ENCODE peak calls at places on chromosome 12, in four cellular contexts. H, S, D and G are unnamed samples.
A peak's percentile ranks its signal among the peaks of the same experiment; 100 is the strongest.

GRCh38 chr12:111046896-111047295 is 126.5 kb upstream of the MYL2 start:
- DNase-seq in H (no peak), S (no peak), D (no peak), G (no peak)

GRCh38 chr12:52647601-52648000 is 4.4 kb downstream of the KRT2 start:
- DNase-seq in H (no peak), D (no peak), S (no peak), G (no peak)

GRCh38 chr12:24997970-24998582 is 49.2 kb upstream of the BCAT1 start:
- DNase-seq in S (no peak), D (no peak), H (no peak), G (no peak)

GRCh38 chr12:64782181-64782580 is 23.0 kb upstream of the GNS start:
- DNase-seq in H (no peak), D (no peak), S (no peak), G (no peak)

GRCh38 chr12:11553871-11554533 is 95.5 kb upstream of the ETV6 start:
- DNase-seq in H (peak; percentile 55), S (peak; percentile 41), D (no peak), G (no peak)

GRCh38 chr12:121494093-121494787 is 86.6 kb downstream of the KDM2B start:
- DNase-seq in S (peak; percentile 63), D (no peak), H (peak; percentile 46), G (no peak)

GRCh38 chr12:53683494-53683893 is 7.6 kb upstream of the ATP5MC2 start:
- DNase-seq in H (no peak), D (no peak), S (no peak), G (no peak)

GRCh38 chr12:115640929-115641328 is 636.6 kb downstream of the MED13L start:
- DNase-seq in S (no peak), H (no peak), D (no peak), G (no peak)

GRCh38 chr12:115960868-115961802 is 316.4 kb downstream of the MED13L start:
- DNase-seq in S (no peak), D (no peak), H (no peak), G (no peak)

GRCh38 chr12:118307069-118307954 is 65.4 kb downstream of the TAOK3 start:
- DNase-seq in D (no peak), H (no peak), S (no peak), G (no peak)

GRCh38 chr12:51531982-51532497 is 59.0 kb upstream of the SCN8A start:
- DNase-seq in H (peak; percentile 74), S (peak; percentile 84), D (peak; percentile 71), G (peak; percentile 79)
- TF ChIP-seq CTCF in H (peak; percentile 86), S (peak; percentile 88), D (peak; percentile 82), G (peak; percentile 93)

GRCh38 chr12:30794020-30794419 is 39.3 kb upstream of the CAPRIN2 start:
- DNase-seq in H (no peak), S (no peak), D (no peak), G (no peak)

GRCh38 chr12:30796508-30796780 is 41.7 kb upstream of the CAPRIN2 start:
- DNase-seq in H (no peak), S (no peak), D (no peak), G (no peak)

GRCh38 chr12:30794591-30795409 is 40.0 kb upstream of the CAPRIN2 start:
- DNase-seq in S (no peak), D (no peak), H (no peak), G (no peak)

GRCh38 chr12:30795660-30796507 is 41.1 kb upstream of the CAPRIN2 start:
- DNase-seq in S (peak; percentile 54), D (peak; percentile 70), H (peak; percentile 30), G (peak; percentile 83)

GRCh38 chr12:30795410-30795659 is 40.6 kb upstream of the CAPRIN2 start:
- DNase-seq in H (no peak), D (no peak), S (no peak), G (no peak)
- TF ChIP-seq CTCF in H (no peak), D (no peak), S (no peak), G (no peak)

GRCh38 chr12:13941258-13942249 is 39.8 kb downstream of the GRIN2B start:
- DNase-seq in D (no peak), S (peak; percentile 43), H (peak; percentile 42), G (no peak)
- TF ChIP-seq CTCF in D (peak; percentile 6), S (peak; percentile 79), H (peak; percentile 48), G (peak; percentile 80)

GRCh38 chr12:80763874-80764273 is 47.2 kb downstream of the MYF5 start:
- DNase-seq in S (peak; percentile 15), D (no peak), H (no peak), G (no peak)
- TF ChIP-seq CTCF in S (peak; percentile 87), D (peak; percentile 49), H (peak; percentile 57), G (peak; percentile 88)